ENCODE peak calls at places on chromosome 15, in six cellular contexts. One of them, this sample, is unnamed.
A peak's percentile ranks its signal among the peaks of the same experiment; 100 is the strongest.

GRCh38 chr15:72857331-72858065 is 73.9 kb upstream of the ADPGK start:
- DNase-seq in cardiac muscle cell: no peak
- DNase-seq in LHCN-M2: no peak
- DNase-seq in HEK293T: no peak
- DNase-seq in GM20000: no peak
- DNase-seq in suprapubic skin: no peak
- DNase-seq in this sample: no peak

GRCh38 chr15:60065951-60066350 is 61.8 kb downstream of the FOXB1 start:
- DNase-seq in cardiac muscle cell: no peak
- DNase-seq in LHCN-M2: no peak
- DNase-seq in HEK293T: no peak
- DNase-seq in GM20000: no peak
- DNase-seq in suprapubic skin: no peak
- DNase-seq in this sample: no peak

GRCh38 chr15:93030430-93031102 is 58.4 kb downstream of the RGMA start:
- DNase-seq in cardiac muscle cell: peak; percentile 73
- DNase-seq in LHCN-M2: peak; percentile 58
- DNase-seq in HEK293T: peak; percentile 85
- DNase-seq in GM20000: peak; percentile 88
- DNase-seq in suprapubic skin: peak; percentile 91
- DNase-seq in this sample: peak; percentile 77

GRCh38 chr15:48622227-48622626 is 23.3 kb downstream of the FBN1 start:
- DNase-seq in cardiac muscle cell: no peak
- DNase-seq in LHCN-M2: no peak
- DNase-seq in HEK293T: no peak
- DNase-seq in GM20000: no peak
- DNase-seq in suprapubic skin: no peak
- DNase-seq in this sample: no peak

GRCh38 chr15:53133255-53133654 is 343.1 kb upstream of the ONECUT1 start:
- DNase-seq in cardiac muscle cell: no peak
- DNase-seq in LHCN-M2: no peak
- DNase-seq in HEK293T: no peak
- DNase-seq in GM20000: no peak
- DNase-seq in suprapubic skin: no peak
- DNase-seq in this sample: no peak

GRCh38 chr15:82315519-82316246 is 33.6 kb downstream of the GOLGA6L10 start:
- DNase-seq in cardiac muscle cell: no peak
- DNase-seq in LHCN-M2: no peak
- DNase-seq in HEK293T: no peak
- DNase-seq in GM20000: no peak
- DNase-seq in suprapubic skin: no peak
- DNase-seq in this sample: no peak

GRCh38 chr15:67548862-67549651 is 6.6 kb downstream of the MAP2K5 start:
- DNase-seq in cardiac muscle cell: peak; percentile 57
- DNase-seq in LHCN-M2: no peak
- DNase-seq in HEK293T: peak; percentile 74
- DNase-seq in GM20000: no peak
- DNase-seq in suprapubic skin: no peak
- DNase-seq in this sample: peak; percentile 44

GRCh38 chr15:80929225-80929624 is 60.4 kb downstream of the MESD start:
- DNase-seq in cardiac muscle cell: no peak
- DNase-seq in LHCN-M2: peak; percentile 93
- DNase-seq in HEK293T: no peak
- DNase-seq in GM20000: no peak
- DNase-seq in suprapubic skin: no peak
- DNase-seq in this sample: no peak

GRCh38 chr15:53808058-53808703 is 48.7 kb upstream of the WDR72 start:
- DNase-seq in cardiac muscle cell: peak; percentile 23
- DNase-seq in LHCN-M2: peak; percentile 0
- DNase-seq in HEK293T: no peak
- DNase-seq in GM20000: peak; percentile 8
- DNase-seq in suprapubic skin: no peak
- DNase-seq in this sample: no peak

GRCh38 chr15:80861776-80862175 is 82.6 kb downstream of the CEMIP start:
- DNase-seq in cardiac muscle cell: no peak
- DNase-seq in LHCN-M2: peak; percentile 69
- DNase-seq in HEK293T: no peak
- DNase-seq in GM20000: no peak
- DNase-seq in suprapubic skin: no peak
- DNase-seq in this sample: no peak

GRCh38 chr15:69265347-69265955 is 33.3 kb upstream of the PAQR5 start:
- DNase-seq in cardiac muscle cell: peak; percentile 27
- DNase-seq in LHCN-M2: peak; percentile 41
- DNase-seq in HEK293T: peak; percentile 25
- DNase-seq in GM20000: no peak
- DNase-seq in suprapubic skin: no peak
- DNase-seq in this sample: no peak

GRCh38 chr15:29322407-29322806 is 52.8 kb upstream of the NSMCE3 start:
- DNase-seq in cardiac muscle cell: peak; percentile 56
- DNase-seq in LHCN-M2: peak; percentile 6
- DNase-seq in HEK293T: no peak
- DNase-seq in GM20000: no peak
- DNase-seq in suprapubic skin: no peak
- DNase-seq in this sample: no peak

GRCh38 chr15:90425726-90426346 is 37.8 kb downstream of the IQGAP1 start:
- DNase-seq in cardiac muscle cell: no peak
- DNase-seq in LHCN-M2: no peak
- DNase-seq in HEK293T: no peak
- DNase-seq in GM20000: no peak
- DNase-seq in suprapubic skin: no peak
- DNase-seq in this sample: no peak

GRCh38 chr15:92315595-92316211 is 78.0 kb upstream of the ST8SIA2 start:
- DNase-seq in cardiac muscle cell: peak; percentile 67
- DNase-seq in LHCN-M2: no peak
- DNase-seq in HEK293T: no peak
- DNase-seq in GM20000: no peak
- DNase-seq in suprapubic skin: no peak
- DNase-seq in this sample: no peak

GRCh38 chr15:85149460-85150129 is 167.9 kb downstream of the PDE8A start:
- DNase-seq in cardiac muscle cell: no peak
- DNase-seq in LHCN-M2: peak; percentile 70
- DNase-seq in HEK293T: no peak
- DNase-seq in GM20000: no peak
- DNase-seq in suprapubic skin: no peak
- DNase-seq in this sample: no peak

GRCh38 chr15:66089049-66089448 is 164.5 kb downstream of the MEGF11 start:
- DNase-seq in cardiac muscle cell: peak; percentile 28
- DNase-seq in LHCN-M2: no peak
- DNase-seq in HEK293T: no peak
- DNase-seq in GM20000: no peak
- DNase-seq in suprapubic skin: no peak
- DNase-seq in this sample: no peak

GRCh38 chr15:99677540-99678134 is 55.6 kb downstream of the LYSMD4 start:
- DNase-seq in cardiac muscle cell: no peak
- DNase-seq in LHCN-M2: no peak
- DNase-seq in HEK293T: no peak
- DNase-seq in GM20000: peak; percentile 27
- DNase-seq in suprapubic skin: no peak
- DNase-seq in this sample: no peak

GRCh38 chr15:78315686-78316085 is 16.3 kb upstream of the SKIC8 start:
- DNase-seq in cardiac muscle cell: peak; percentile 32
- DNase-seq in LHCN-M2: no peak
- DNase-seq in HEK293T: peak; percentile 66
- DNase-seq in GM20000: no peak
- DNase-seq in suprapubic skin: no peak
- DNase-seq in this sample: no peak

GRCh38 chr15:67783303-67783702 is 42.0 kb upstream of the SKOR1 start:
- DNase-seq in cardiac muscle cell: no peak
- DNase-seq in LHCN-M2: no peak
- DNase-seq in HEK293T: no peak
- DNase-seq in GM20000: peak; percentile 38
- DNase-seq in suprapubic skin: no peak
- DNase-seq in this sample: no peak

GRCh38 chr15:48244923-48245322 is 38.8 kb downstream of the SLC12A1 start:
- DNase-seq in cardiac muscle cell: no peak
- DNase-seq in LHCN-M2: peak; percentile 21
- DNase-seq in HEK293T: no peak
- DNase-seq in GM20000: no peak
- DNase-seq in suprapubic skin: no peak
- DNase-seq in this sample: no peak

GRCh38 chr15:36050899-36051298 is 504.9 kb upstream of the DPH6 start:
- DNase-seq in cardiac muscle cell: peak; percentile 39
- DNase-seq in LHCN-M2: no peak
- DNase-seq in HEK293T: no peak
- DNase-seq in GM20000: no peak
- DNase-seq in suprapubic skin: no peak
- DNase-seq in this sample: no peak

This sample was measured in nephron progenitor cell.